ENCODE peak calls at places on chromosomes 1 and 21, in four cellular contexts. Z is stimulated activated CD4-positive, alpha-beta T cell treated with anti-CD3 and anti-CD28 coated beads, Interleukin-12 subunit alpha, Interleukin-12 subunit beta, amount 100 ng/mL, for 4 hours; C is GM20000; F is Calu3. Y is an unnamed sample.

GRCh38 chr1:222754386-222755139 is 17.6 kb downstream of the FAM177B start:
- DNase-seq in Z (no peak), C (no peak), F (peak; percentile 44), Y (no peak)

GRCh38 chr1:88519156-88519555 is 164.9 kb upstream of the PKN2 start:
- DNase-seq in Z (no peak), C (no peak), F (no peak), Y (no peak)

GRCh38 chr1:52264530-52265115 is 101.4 kb downstream of the CC2D1B start:
- DNase-seq in Z (no peak), C (no peak), F (no peak), Y (no peak)

GRCh38 chr1:8165595-8166360 is 139.7 kb upstream of the ERRFI1 start:
- DNase-seq in Z (no peak), C (no peak), F (no peak), Y (no peak)

GRCh38 chr21:16002872-16003466 is 273.2 kb downstream of the USP25 start:
- DNase-seq in Z (no peak), C (no peak), F (no peak), Y (no peak)

GRCh38 chr1:194537521-194537920 is 1351.1 kb upstream of the B3GALT2 start:
- DNase-seq in Z (no peak), C (no peak), F (no peak), Y (no peak)

GRCh38 chr1:201310251-201310985 is 27.1 kb downstream of the PKP1 start:
- DNase-seq in Z (no peak), C (no peak), F (peak; percentile 57), Y (no peak)

GRCh38 chr1:23692308-23692871 is 784 bp downstream of the RPL11 start:
- DNase-seq in Z (peak; percentile 20), C (no peak), F (peak; percentile 2), Y (no peak)

GRCh38 chr1:38502772-38503171 is 356.8 kb downstream of the RRAGC start:
- DNase-seq in Z (no peak), C (peak; percentile 28), F (no peak), Y (peak; percentile 37)

GRCh38 chr21:17819878-17820232 is 699 bp upstream of the C21orf91 start:
- DNase-seq in Z (no peak), C (peak; percentile 79), F (no peak), Y (no peak)

GRCh38 chr1:35431173-35431599 is 126.0 kb downstream of the KIAA0319L start:
- DNase-seq in Z (no peak), C (no peak), F (no peak), Y (no peak)

GRCh38 chr1:185670187-185670627 is 64.0 kb upstream of the HMCN1 start:
- DNase-seq in Z (peak; percentile 10), C (no peak), F (peak; percentile 56), Y (peak; percentile 35)

Y was measured in neural crest cell.